ENCODE peak calls at places on chromosomes 11 and 22, in ten cellular contexts. One of them, this sample, is unnamed.

GRCh38 chr11:61546663-61547062 is 34.2 kb downstream of the SYT7 start:
- DNase-seq in activated T-helper 9 cell treated with anti-CD3 and anti-CD28 coated beads, Interleukin-2, amount 50 U/mL, for 16 hours: no peak
- DNase-seq in iPS DF 6.9: no peak
- DNase-seq in stimulated activated CD4-positive, alpha-beta T cell treated with anti-CD3 and anti-CD28 coated beads, Interleukin-2, amount 100 ng/mL, for 48 hours: no peak
- DNase-seq in ELR: no peak
- DNase-seq in T-helper 9 cell: no peak
- DNase-seq in EH: no peak
- DNase-seq in WTC11: no peak
- DNase-seq in AG04450: no peak
- DNase-seq in SK-N-MC: no peak
- DNase-seq in this sample: no peak

GRCh38 chr22:39898997-39899396 is 1.9 kb upstream of the GRAP2 start:
- DNase-seq in iPS DF 6.9: no peak
- DNase-seq in activated T-helper 9 cell treated with anti-CD3 and anti-CD28 coated beads, Interleukin-2, amount 50 U/mL, for 16 hours: no peak
- DNase-seq in EH: no peak
- DNase-seq in ELR: no peak
- DNase-seq in stimulated activated CD4-positive, alpha-beta T cell treated with anti-CD3 and anti-CD28 coated beads, Interleukin-2, amount 100 ng/mL, for 48 hours: no peak
- DNase-seq in AG04450: no peak
- DNase-seq in WTC11: no peak
- DNase-seq in SK-N-MC: no peak
- DNase-seq in T-helper 9 cell: no peak
- DNase-seq in this sample: no peak

GRCh38 chr22:34946339-34946985 is 119.5 kb upstream of the ISX start:
- DNase-seq in iPS DF 6.9: no peak
- DNase-seq in WTC11: no peak
- DNase-seq in EH: no peak
- DNase-seq in ELR: no peak
- DNase-seq in activated T-helper 9 cell treated with anti-CD3 and anti-CD28 coated beads, Interleukin-2, amount 50 U/mL, for 16 hours: no peak
- DNase-seq in SK-N-MC: no peak
- DNase-seq in AG04450: no peak
- DNase-seq in T-helper 9 cell: no peak
- DNase-seq in stimulated activated CD4-positive, alpha-beta T cell treated with anti-CD3 and anti-CD28 coated beads, Interleukin-2, amount 100 ng/mL, for 48 hours: no peak
- DNase-seq in this sample: no peak

GRCh38 chr22:46336119-46337078 is 885 bp downstream of the TRMU start:
- DNase-seq in iPS DF 6.9: no peak
- DNase-seq in stimulated activated CD4-positive, alpha-beta T cell treated with anti-CD3 and anti-CD28 coated beads, Interleukin-2, amount 100 ng/mL, for 48 hours: no peak
- DNase-seq in ELR: peak
- DNase-seq in EH: peak
- DNase-seq in activated T-helper 9 cell treated with anti-CD3 and anti-CD28 coated beads, Interleukin-2, amount 50 U/mL, for 16 hours: no peak
- DNase-seq in SK-N-MC: no peak
- DNase-seq in AG04450: no peak
- DNase-seq in T-helper 9 cell: no peak
- DNase-seq in WTC11: peak
- DNase-seq in this sample: peak

GRCh38 chr22:19844423-19845368 is 10.0 kb downstream of the GNB1L start:
- DNase-seq in T-helper 9 cell: no peak
- DNase-seq in iPS DF 6.9: no peak
- DNase-seq in ELR: peak
- DNase-seq in SK-N-MC: no peak
- DNase-seq in AG04450: no peak
- DNase-seq in activated T-helper 9 cell treated with anti-CD3 and anti-CD28 coated beads, Interleukin-2, amount 50 U/mL, for 16 hours: no peak
- DNase-seq in WTC11: no peak
- DNase-seq in EH: peak
- DNase-seq in stimulated activated CD4-positive, alpha-beta T cell treated with anti-CD3 and anti-CD28 coated beads, Interleukin-2, amount 100 ng/mL, for 48 hours: no peak
- DNase-seq in this sample: no peak

GRCh38 chr22:30778261-30778660 is 83.6 kb downstream of the OSBP2 start:
- DNase-seq in ELR: no peak
- DNase-seq in AG04450: no peak
- DNase-seq in stimulated activated CD4-positive, alpha-beta T cell treated with anti-CD3 and anti-CD28 coated beads, Interleukin-2, amount 100 ng/mL, for 48 hours: no peak
- DNase-seq in WTC11: no peak
- DNase-seq in EH: no peak
- DNase-seq in activated T-helper 9 cell treated with anti-CD3 and anti-CD28 coated beads, Interleukin-2, amount 50 U/mL, for 16 hours: no peak
- DNase-seq in T-helper 9 cell: no peak
- DNase-seq in iPS DF 6.9: no peak
- DNase-seq in SK-N-MC: no peak
- DNase-seq in this sample: no peak

GRCh38 chr11:34151166-34151565 is 45.7 kb downstream of the NAT10 start:
- DNase-seq in ELR: no peak
- DNase-seq in WTC11: no peak
- DNase-seq in EH: no peak
- DNase-seq in stimulated activated CD4-positive, alpha-beta T cell treated with anti-CD3 and anti-CD28 coated beads, Interleukin-2, amount 100 ng/mL, for 48 hours: no peak
- DNase-seq in SK-N-MC: no peak
- DNase-seq in iPS DF 6.9: no peak
- DNase-seq in T-helper 9 cell: no peak
- DNase-seq in activated T-helper 9 cell treated with anti-CD3 and anti-CD28 coated beads, Interleukin-2, amount 50 U/mL, for 16 hours: no peak
- DNase-seq in AG04450: no peak
- DNase-seq in this sample: no peak

GRCh38 chr11:117117681-117118080 is 19.5 kb upstream of the SIK3 start:
- DNase-seq in EH: no peak
- DNase-seq in WTC11: no peak
- DNase-seq in activated T-helper 9 cell treated with anti-CD3 and anti-CD28 coated beads, Interleukin-2, amount 50 U/mL, for 16 hours: no peak
- DNase-seq in AG04450: no peak
- DNase-seq in T-helper 9 cell: no peak
- DNase-seq in iPS DF 6.9: no peak
- DNase-seq in stimulated activated CD4-positive, alpha-beta T cell treated with anti-CD3 and anti-CD28 coated beads, Interleukin-2, amount 100 ng/mL, for 48 hours: no peak
- DNase-seq in SK-N-MC: no peak
- DNase-seq in ELR: no peak
- DNase-seq in this sample: no peak

GRCh38 chr11:19696073-19696472 is 16.6 kb upstream of the NAV2 start:
- DNase-seq in activated T-helper 9 cell treated with anti-CD3 and anti-CD28 coated beads, Interleukin-2, amount 50 U/mL, for 16 hours: no peak
- DNase-seq in ELR: no peak
- DNase-seq in AG04450: no peak
- DNase-seq in EH: no peak
- DNase-seq in SK-N-MC: no peak
- DNase-seq in iPS DF 6.9: no peak
- DNase-seq in WTC11: no peak
- DNase-seq in T-helper 9 cell: no peak
- DNase-seq in stimulated activated CD4-positive, alpha-beta T cell treated with anti-CD3 and anti-CD28 coated beads, Interleukin-2, amount 100 ng/mL, for 48 hours: no peak
- DNase-seq in this sample: no peak

GRCh38 chr11:16979708-16980622 is 34.2 kb downstream of the PLEKHA7 start:
- DNase-seq in T-helper 9 cell: no peak
- DNase-seq in EH: no peak
- DNase-seq in ELR: no peak
- DNase-seq in SK-N-MC: no peak
- DNase-seq in iPS DF 6.9: no peak
- DNase-seq in activated T-helper 9 cell treated with anti-CD3 and anti-CD28 coated beads, Interleukin-2, amount 50 U/mL, for 16 hours: no peak
- DNase-seq in WTC11: no peak
- DNase-seq in stimulated activated CD4-positive, alpha-beta T cell treated with anti-CD3 and anti-CD28 coated beads, Interleukin-2, amount 100 ng/mL, for 48 hours: no peak
- DNase-seq in AG04450: no peak
- DNase-seq in this sample: no peak

GRCh38 chr11:130166457-130166784 is 6.8 kb downstream of the ST14 start:
- DNase-seq in stimulated activated CD4-positive, alpha-beta T cell treated with anti-CD3 and anti-CD28 coated beads, Interleukin-2, amount 100 ng/mL, for 48 hours: no peak
- DNase-seq in iPS DF 6.9: no peak
- DNase-seq in EH: peak
- DNase-seq in SK-N-MC: no peak
- DNase-seq in AG04450: peak
- DNase-seq in activated T-helper 9 cell treated with anti-CD3 and anti-CD28 coated beads, Interleukin-2, amount 50 U/mL, for 16 hours: no peak
- DNase-seq in ELR: peak
- DNase-seq in WTC11: no peak
- DNase-seq in T-helper 9 cell: no peak
- DNase-seq in this sample: peak

GRCh38 chr11:110409174-110409573 is 20.6 kb upstream of the FDX1 start:
- DNase-seq in EH: no peak
- DNase-seq in ELR: peak
- DNase-seq in stimulated activated CD4-positive, alpha-beta T cell treated with anti-CD3 and anti-CD28 coated beads, Interleukin-2, amount 100 ng/mL, for 48 hours: no peak
- DNase-seq in iPS DF 6.9: no peak
- DNase-seq in T-helper 9 cell: no peak
- DNase-seq in activated T-helper 9 cell treated with anti-CD3 and anti-CD28 coated beads, Interleukin-2, amount 50 U/mL, for 16 hours: no peak
- DNase-seq in SK-N-MC: no peak
- DNase-seq in WTC11: no peak
- DNase-seq in AG04450: no peak
- DNase-seq in this sample: no peak

GRCh38 chr11:5486421-5486820 is 2.1 kb upstream of the OR52D1 start:
- DNase-seq in iPS DF 6.9: no peak
- DNase-seq in T-helper 9 cell: no peak
- DNase-seq in activated T-helper 9 cell treated with anti-CD3 and anti-CD28 coated beads, Interleukin-2, amount 50 U/mL, for 16 hours: no peak
- DNase-seq in ELR: no peak
- DNase-seq in WTC11: no peak
- DNase-seq in SK-N-MC: no peak
- DNase-seq in stimulated activated CD4-positive, alpha-beta T cell treated with anti-CD3 and anti-CD28 coated beads, Interleukin-2, amount 100 ng/mL, for 48 hours: no peak
- DNase-seq in AG04450: no peak
- DNase-seq in EH: no peak
- DNase-seq in this sample: no peak

GRCh38 chr22:46260038-46260437 is 3.1 kb downstream of the PKDREJ start:
- DNase-seq in WTC11: no peak
- DNase-seq in SK-N-MC: no peak
- DNase-seq in ELR: no peak
- DNase-seq in iPS DF 6.9: no peak
- DNase-seq in stimulated activated CD4-positive, alpha-beta T cell treated with anti-CD3 and anti-CD28 coated beads, Interleukin-2, amount 100 ng/mL, for 48 hours: no peak
- DNase-seq in EH: no peak
- DNase-seq in AG04450: no peak
- DNase-seq in activated T-helper 9 cell treated with anti-CD3 and anti-CD28 coated beads, Interleukin-2, amount 50 U/mL, for 16 hours: no peak
- DNase-seq in T-helper 9 cell: no peak
- DNase-seq in this sample: no peak

GRCh38 chr22:50675553-50676199 is 3.1 kb downstream of the SHANK3 start:
- DNase-seq in SK-N-MC: no peak
- DNase-seq in EH: no peak
- DNase-seq in WTC11: no peak
- DNase-seq in ELR: no peak
- DNase-seq in AG04450: no peak
- DNase-seq in stimulated activated CD4-positive, alpha-beta T cell treated with anti-CD3 and anti-CD28 coated beads, Interleukin-2, amount 100 ng/mL, for 48 hours: no peak
- DNase-seq in T-helper 9 cell: no peak
- DNase-seq in activated T-helper 9 cell treated with anti-CD3 and anti-CD28 coated beads, Interleukin-2, amount 50 U/mL, for 16 hours: no peak
- DNase-seq in iPS DF 6.9: no peak
- DNase-seq in this sample: no peak

GRCh38 chr11:77704029-77704428 is 66.4 kb upstream of the CLNS1A start:
- DNase-seq in iPS DF 6.9: no peak
- DNase-seq in activated T-helper 9 cell treated with anti-CD3 and anti-CD28 coated beads, Interleukin-2, amount 50 U/mL, for 16 hours: no peak
- DNase-seq in T-helper 9 cell: no peak
- DNase-seq in AG04450: no peak
- DNase-seq in ELR: no peak
- DNase-seq in EH: no peak
- DNase-seq in SK-N-MC: no peak
- DNase-seq in stimulated activated CD4-positive, alpha-beta T cell treated with anti-CD3 and anti-CD28 coated beads, Interleukin-2, amount 100 ng/mL, for 48 hours: no peak
- DNase-seq in WTC11: no peak
- DNase-seq in this sample: no peak

GRCh38 chr11:99865951-99866350 is 821.1 kb upstream of the ARHGAP42 start:
- DNase-seq in SK-N-MC: no peak
- DNase-seq in WTC11: no peak
- DNase-seq in stimulated activated CD4-positive, alpha-beta T cell treated with anti-CD3 and anti-CD28 coated beads, Interleukin-2, amount 100 ng/mL, for 48 hours: no peak
- DNase-seq in activated T-helper 9 cell treated with anti-CD3 and anti-CD28 coated beads, Interleukin-2, amount 50 U/mL, for 16 hours: no peak
- DNase-seq in AG04450: no peak
- DNase-seq in EH: no peak
- DNase-seq in iPS DF 6.9: no peak
- DNase-seq in T-helper 9 cell: no peak
- DNase-seq in ELR: peak
- DNase-seq in this sample: no peak

GRCh38 chr11:33802414-33802950 is 28.2 kb upstream of the FBXO3 start:
- DNase-seq in activated T-helper 9 cell treated with anti-CD3 and anti-CD28 coated beads, Interleukin-2, amount 50 U/mL, for 16 hours: no peak
- DNase-seq in AG04450: peak
- DNase-seq in EH: peak
- DNase-seq in iPS DF 6.9: peak
- DNase-seq in SK-N-MC: peak
- DNase-seq in WTC11: peak
- DNase-seq in ELR: peak
- DNase-seq in T-helper 9 cell: no peak
- DNase-seq in stimulated activated CD4-positive, alpha-beta T cell treated with anti-CD3 and anti-CD28 coated beads, Interleukin-2, amount 100 ng/mL, for 48 hours: peak
- DNase-seq in this sample: peak

GRCh38 chr11:72578991-72579815 is 95.0 kb downstream of the PDE2A start:
- DNase-seq in SK-N-MC: no peak
- DNase-seq in ELR: no peak
- DNase-seq in iPS DF 6.9: no peak
- DNase-seq in T-helper 9 cell: no peak
- DNase-seq in AG04450: no peak
- DNase-seq in stimulated activated CD4-positive, alpha-beta T cell treated with anti-CD3 and anti-CD28 coated beads, Interleukin-2, amount 100 ng/mL, for 48 hours: no peak
- DNase-seq in activated T-helper 9 cell treated with anti-CD3 and anti-CD28 coated beads, Interleukin-2, amount 50 U/mL, for 16 hours: no peak
- DNase-seq in WTC11: peak
- DNase-seq in EH: no peak
- DNase-seq in this sample: no peak

GRCh38 chr22:37356922-37357321 is 70.4 kb downstream of the ELFN2 start:
- DNase-seq in activated T-helper 9 cell treated with anti-CD3 and anti-CD28 coated beads, Interleukin-2, amount 50 U/mL, for 16 hours: no peak
- DNase-seq in AG04450: no peak
- DNase-seq in EH: no peak
- DNase-seq in stimulated activated CD4-positive, alpha-beta T cell treated with anti-CD3 and anti-CD28 coated beads, Interleukin-2, amount 100 ng/mL, for 48 hours: no peak
- DNase-seq in ELR: no peak
- DNase-seq in iPS DF 6.9: no peak
- DNase-seq in WTC11: no peak
- DNase-seq in T-helper 9 cell: no peak
- DNase-seq in SK-N-MC: no peak
- DNase-seq in this sample: no peak

GRCh38 chr11:64776875-64777274 is 1.5 kb downstream of the SF1 start:
- DNase-seq in stimulated activated CD4-positive, alpha-beta T cell treated with anti-CD3 and anti-CD28 coated beads, Interleukin-2, amount 100 ng/mL, for 48 hours: no peak
- DNase-seq in activated T-helper 9 cell treated with anti-CD3 and anti-CD28 coated beads, Interleukin-2, amount 50 U/mL, for 16 hours: no peak
- DNase-seq in ELR: no peak
- DNase-seq in SK-N-MC: no peak
- DNase-seq in WTC11: no peak
- DNase-seq in T-helper 9 cell: no peak
- DNase-seq in AG04450: no peak
- DNase-seq in EH: no peak
- DNase-seq in iPS DF 6.9: no peak
- DNase-seq in this sample: no peak